ENCODE peak calls at places on chromosomes 11 and 22, in four cellular contexts. O is CD8-positive, alpha-beta memory T cell; Y is NCI-H1694; S is NCI-H1105. B is an unnamed sample.

GRCh38 chr11:123628936-123629683 is 25.3 kb downstream of the SCN3B start:
- DNase-seq in S (no peak), O (no peak), Y (no peak), B (no peak)

GRCh38 chr11:102346456-102346747 is 612 bp upstream of the BIRC2 start:
- DNase-seq in Y (no peak), O (no peak), S (no peak), B (no peak)

GRCh38 chr22:17590586-17590985 is 27.3 kb downstream of the SLC25A18 start:
- DNase-seq in Y (no peak), O (no peak), S (no peak), B (no peak)

GRCh38 chr11:134642206-134642605 is 230.2 kb upstream of the B3GAT1 start:
- DNase-seq in S (no peak), Y (no peak), O (no peak), B (no peak)

GRCh38 chr11:134393638-134394037 is 18.4 kb downstream of the B3GAT1 start:
- DNase-seq in O (no peak), S (no peak), Y (no peak), B (no peak)

GRCh38 chr11:126384449-126385070 is 29.1 kb downstream of the ST3GAL4 start:
- DNase-seq in Y (no peak), S (no peak), O (no peak), B (no peak)

GRCh38 chr11:93248602-93249001 is 50.8 kb upstream of the SLC36A4 start:
- DNase-seq in S (no peak), Y (no peak), O (no peak), B (no peak)

GRCh38 chr11:115161876-115162275 is 342.3 kb downstream of the CADM1 start:
- DNase-seq in S (no peak), Y (peak; percentile 12), O (no peak), B (no peak)

GRCh38 chr11:41522899-41523672 is 63.6 kb upstream of the LRRC4C start:
- DNase-seq in O (no peak), S (no peak), Y (no peak), B (no peak)

GRCh38 chr11:27233654-27234042 is 129.4 kb downstream of the CCDC34 start:
- DNase-seq in Y (no peak), S (no peak), O (no peak), B (no peak)

GRCh38 chr22:36331306-36331911 is 56.4 kb downstream of the MYH9 start:
- DNase-seq in S (no peak), Y (peak; percentile 14), O (peak; percentile 78), B (peak; percentile 69)

GRCh38 chr11:126842038-126842437 is 158.5 kb downstream of the KIRREL3 start:
- DNase-seq in S (no peak), O (no peak), Y (no peak), B (no peak)

GRCh38 chr11:85627332-85627997 is at the start of gene DLG2:
- DNase-seq in S (peak; percentile 6), O (peak; percentile 40), Y (no peak), B (peak; percentile 33)

GRCh38 chr11:65633390-65634139 is 4.3 kb upstream of the SIPA1 start:
- DNase-seq in O (no peak), Y (no peak), S (no peak), B (no peak)

GRCh38 chr22:34960005-34960404 is 106.0 kb upstream of the ISX start:
- DNase-seq in O (no peak), S (no peak), Y (no peak), B (no peak)

B was measured in CD4-positive, alpha-beta memory T cell.